ENCODE peak calls at places on chromosomes 1 and 21, in ten cellular contexts. V is tibial nerve; T is adrenal gland; U is cardiac muscle cell; X is A549; I is H9; E is lung; W is suprapubic skin; O is naive thymus-derived CD4-positive, alpha-beta T cell; G is aorta. A is an unnamed sample. For H3K4me1, the result is how much of the 10 kb centered on the place peaks cover.

GRCh38 chr1:5751171-5751556 is 241.1 kb downstream of the NPHP4 start:
- DNase-seq in U (no peak), X (no peak), O (no peak), E (no peak), W (no peak), G (peak), T (no peak), V (no peak), I (no peak), A (no peak)

GRCh38 chr1:89866568-89866967 is 45.7 kb downstream of the LRRC8D start:
- DNase-seq in V (no peak), G (no peak), O (no peak), U (no peak), I (no peak), E (no peak), X (no peak), T (no peak), W (no peak), A (no peak)

GRCh38 chr1:226100436-226101347 is 38.2 kb downstream of the H3-3A start:
- DNase-seq in U (peak), G (peak), X (peak), O (peak), T (no peak), I (no peak), V (no peak), W (no peak), E (no peak), A (no peak)

GRCh38 chr21:28442624-28443023 is 550.1 kb downstream of the LTN1 start:
- DNase-seq in G (no peak), E (no peak), O (no peak), V (no peak), X (no peak), W (no peak), T (no peak), I (no peak), U (peak), A (no peak)

GRCh38 chr1:39195166-39196111 is 9.1 kb upstream of the MACF1 start:
- DNase-seq in O (peak), E (no peak), T (no peak), V (no peak), I (no peak), X (no peak), G (no peak), U (peak), W (no peak), A (no peak)

GRCh38 chr1:155932487-155932886 is 1.7 kb downstream of the KHDC4 start:
- DNase-seq in T (no peak), O (no peak), I (no peak), E (no peak), G (no peak), U (no peak), X (no peak), V (no peak), W (no peak), A (no peak)

GRCh38 chr1:1779691-1780597 is 1.7 kb upstream of the NADK start:
- DNase-seq in G (peak), X (no peak), O (peak), U (peak), E (peak), W (peak), T (peak), V (peak), I (peak), A (peak)

GRCh38 chr1:198672124-198672523 is 33.3 kb downstream of the PTPRC start:
- DNase-seq in E (no peak), W (no peak), G (no peak), I (no peak), T (no peak), V (no peak), U (peak), X (peak), O (no peak), A (no peak)

GRCh38 chr1:185419718-185420117 is 102.7 kb upstream of the IVNS1ABP start:
- DNase-seq in X (no peak), E (no peak), I (no peak), T (no peak), W (no peak), G (no peak), O (no peak), U (no peak), V (no peak), A (no peak)

GRCh38 chr1:160575112-160575664 is 4.1 kb downstream of the CD84 start:
- DNase-seq in V (no peak), X (no peak), I (no peak), W (no peak), U (no peak), G (peak), T (peak), O (no peak), E (no peak), A (no peak)

GRCh38 chr1:185837711-185838110 is 103.5 kb downstream of the HMCN1 start:
- DNase-seq in G (no peak), E (no peak), I (no peak), U (peak), T (no peak), O (no peak), X (no peak), W (no peak), V (no peak), A (no peak)

GRCh38 chr1:2604156-2604853 is 17.7 kb downstream of the PRXL2B start:
- DNase-seq in U (no peak), X (no peak), G (no peak), E (no peak), I (no peak), W (peak), V (no peak), O (no peak), T (peak), A (no peak)

DNA sequence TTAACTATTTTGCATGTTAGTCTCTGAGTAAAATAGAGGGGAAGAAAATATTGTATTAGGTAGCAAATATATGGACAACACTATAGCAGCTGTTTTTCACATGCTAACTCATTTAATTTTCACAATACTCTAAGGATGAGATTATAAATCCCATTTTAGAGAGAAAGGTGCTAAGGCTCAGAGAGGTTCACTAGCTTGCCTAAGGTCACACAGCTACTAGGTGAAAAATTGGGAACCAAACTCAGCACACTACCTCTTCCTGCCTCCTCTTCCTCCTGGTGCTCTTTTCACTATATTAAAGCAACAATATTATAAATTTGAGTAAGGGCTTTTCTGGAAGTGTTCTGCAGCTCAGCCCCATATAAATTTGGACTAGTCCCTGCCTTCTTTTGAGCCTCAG is 2.3 kb downstream of the RXRG start:
- DNase-seq in E (no peak), V (no peak), O (no peak), I (no peak), G (no peak), W (no peak), T (no peak), X (no peak), U (no peak), A (no peak)
- H3K4me1 ChIP-seq in E (under half), V (under half), O (under half), I (under half), G (under half), W (under half), T (under half), X (under half), U (under half), A (under half)

DNA sequence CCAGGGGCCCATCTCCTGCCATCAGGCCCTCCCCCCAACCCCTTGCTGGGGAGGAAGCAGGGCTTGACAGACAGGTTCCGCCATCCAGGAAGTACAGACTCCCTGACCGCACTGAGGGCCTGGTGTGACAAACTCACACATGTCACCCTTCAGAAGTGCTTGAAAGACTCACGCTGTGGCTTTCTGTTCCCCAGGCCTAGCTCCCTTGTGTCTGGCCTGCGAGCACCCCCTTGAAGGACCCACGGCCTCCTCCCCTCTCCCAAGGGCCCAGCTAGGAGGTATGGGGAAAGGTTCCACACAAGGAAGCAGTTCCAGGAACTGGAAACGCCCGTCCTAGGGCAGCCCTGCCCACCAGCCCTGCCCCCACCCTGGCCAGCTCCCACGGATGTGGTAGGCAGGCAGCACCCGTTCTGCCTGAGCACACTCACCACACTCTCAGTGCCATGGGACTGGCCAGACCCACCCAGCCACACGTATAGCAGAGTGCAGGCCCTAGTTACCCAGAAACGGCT is 26.7 kb downstream of the SLC2A1 start:
- DNase-seq in G (peak), O (peak), I (peak), E (peak), U (no peak), W (peak), X (peak), V (no peak), T (peak), A (no peak)
- H3K4me1 ChIP-seq in G (under half), O (half or more), I (under half), E (under half), U (under half), W (half or more), X (half or more), V (under half), T (under half), A (half or more)

DNA sequence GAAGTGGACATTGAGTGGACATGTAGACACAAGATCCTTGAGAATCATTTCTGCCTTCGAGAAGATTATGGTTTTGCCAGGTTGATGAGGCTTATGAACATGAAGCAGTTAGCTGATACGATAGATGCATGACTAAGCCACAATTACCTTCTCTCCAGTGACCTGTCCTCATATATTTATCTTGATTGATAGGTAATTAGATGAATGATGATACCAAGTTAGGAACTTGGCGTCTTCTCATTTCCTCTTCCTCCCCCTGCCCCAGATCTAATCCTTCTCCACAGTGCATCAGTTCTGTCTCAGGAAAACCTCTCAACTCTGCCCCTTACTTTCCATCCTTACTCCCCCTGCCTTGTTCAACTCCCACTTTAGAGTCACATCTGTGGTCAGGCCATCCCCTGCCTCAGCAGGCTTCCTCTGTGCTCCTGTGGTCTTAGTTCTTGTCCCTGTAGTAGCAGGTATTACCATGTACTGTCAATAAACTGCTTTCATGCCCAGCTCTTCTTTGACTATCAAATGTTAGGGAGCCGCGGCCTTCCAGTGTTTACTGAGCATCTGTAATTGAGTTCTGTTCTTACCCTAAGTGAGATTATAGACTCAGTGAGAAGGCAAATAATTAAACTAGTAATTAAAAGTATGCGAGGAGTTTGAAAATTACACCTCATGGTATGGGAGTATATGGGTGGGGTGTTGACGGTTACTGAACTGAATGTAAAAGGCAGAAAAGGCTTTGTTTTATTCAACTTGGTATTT is 5.1 kb downstream of the ST6GALNAC3 start:
- DNase-seq in T (no peak), W (no peak), X (no peak), V (no peak), E (no peak), U (no peak), O (no peak), G (no peak), I (no peak), A (no peak)
- H3K4me1 ChIP-seq in T (under half), W (under half), X (under half), V (under half), E (under half), U (under half), O (under half), G (under half), I (under half), A (under half)

GRCh38 chr1:230029244-230029643 is 37.8 kb upstream of the GALNT2 start:
- DNase-seq in W (no peak), U (no peak), X (no peak), V (no peak), O (no peak), T (no peak), G (no peak), I (no peak), E (no peak), A (no peak)

GRCh38 chr1:230030122-230030821 is 36.8 kb upstream of the GALNT2 start:
- DNase-seq in V (no peak), I (no peak), X (no peak), T (no peak), G (no peak), U (no peak), W (no peak), E (no peak), O (no peak), A (no peak)

GRCh38 chr1:230028602-230029223 is 38.3 kb upstream of the GALNT2 start:
- DNase-seq in X (no peak), G (no peak), T (no peak), U (no peak), V (no peak), O (no peak), W (no peak), E (no peak), I (no peak), A (no peak)

GRCh38 chr1:230032882-230033281 is 34.2 kb upstream of the GALNT2 start:
- DNase-seq in X (no peak), O (no peak), G (no peak), I (no peak), E (no peak), W (no peak), V (no peak), U (no peak), T (no peak), A (no peak)

DNA sequence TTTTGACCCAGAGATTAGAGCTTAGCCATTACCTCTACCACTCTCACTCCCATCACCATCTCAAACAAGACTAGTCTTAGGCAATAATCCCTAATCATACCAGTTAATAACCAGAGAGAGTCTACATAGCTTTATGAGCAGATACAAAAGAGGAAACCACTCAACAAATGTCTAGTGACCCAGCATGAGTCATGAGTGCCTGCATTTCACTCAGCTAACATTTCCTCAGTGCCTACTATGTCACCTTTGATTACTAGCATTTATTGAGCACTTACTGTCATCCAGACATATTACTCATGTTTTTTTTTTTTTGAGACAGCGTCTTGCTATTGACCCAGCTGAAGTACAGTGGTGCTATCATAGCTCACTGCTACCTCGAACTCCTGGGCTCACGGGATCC is 35.9 kb upstream of the GALNT2 start:
- DNase-seq in G (no peak), E (no peak), W (no peak), V (no peak), T (no peak), I (no peak), X (peak), U (no peak), O (no peak), A (no peak)
- H3K4me1 ChIP-seq in G (under half), E (under half), W (under half), V (under half), T (under half), I (under half), X (under half), U (under half), O (under half), A (under half)

DNA sequence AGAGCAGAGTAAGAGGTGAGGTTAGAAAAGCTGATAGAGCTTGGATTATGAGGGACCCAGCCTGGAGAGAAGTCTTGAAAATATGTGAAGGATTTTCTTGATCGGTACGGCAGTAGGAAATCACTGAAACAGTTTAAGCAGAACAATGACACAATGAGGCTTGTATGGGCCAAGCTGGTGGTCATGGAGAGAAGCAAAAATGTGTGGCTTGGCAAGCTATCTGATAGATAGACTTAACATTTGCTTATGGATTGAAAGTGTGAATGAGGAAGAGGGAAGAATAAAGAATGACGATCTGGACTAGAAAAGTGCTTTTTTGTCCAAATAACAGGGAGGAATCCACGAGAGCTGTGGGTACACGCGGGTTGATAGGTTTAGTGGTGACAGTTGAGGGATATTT is 15.4 kb upstream of the XPR1 start:
- DNase-seq in E (no peak), U (peak), G (no peak), O (no peak), I (no peak), X (no peak), V (no peak), W (no peak), T (no peak), A (no peak)
- H3K4me1 ChIP-seq in E (under half), U (under half), G (under half), O (under half), I (under half), X (under half), V (under half), W (under half), T (under half), A (under half)

DNA sequence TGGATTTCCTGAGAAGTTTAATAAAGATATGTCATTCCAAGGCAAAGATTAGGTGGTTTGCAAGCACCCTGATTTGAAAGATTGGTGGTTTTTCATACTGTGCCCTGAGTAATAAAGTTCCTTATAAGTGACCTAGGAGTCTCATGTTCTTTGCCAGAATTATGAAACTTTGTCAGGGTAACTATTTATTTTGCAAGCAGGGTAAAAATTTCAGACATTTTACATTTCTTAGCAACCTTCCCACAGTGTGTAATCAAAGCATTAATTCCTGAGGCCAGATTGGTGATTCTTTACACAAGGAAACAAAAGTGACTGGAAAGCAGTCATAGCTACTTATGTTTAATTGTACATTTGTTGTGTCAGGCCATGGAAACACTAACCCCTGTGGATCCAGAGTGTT is 998.0 kb upstream of the B3GALT2 start:
- DNase-seq in W (no peak), X (peak), E (no peak), V (no peak), I (no peak), O (no peak), G (no peak), U (no peak), T (no peak), A (no peak)
- H3K4me1 ChIP-seq in W (under half), X (under half), E (under half), V (under half), I (under half), O (under half), G (under half), U (under half), T (under half), A (under half)

DNA sequence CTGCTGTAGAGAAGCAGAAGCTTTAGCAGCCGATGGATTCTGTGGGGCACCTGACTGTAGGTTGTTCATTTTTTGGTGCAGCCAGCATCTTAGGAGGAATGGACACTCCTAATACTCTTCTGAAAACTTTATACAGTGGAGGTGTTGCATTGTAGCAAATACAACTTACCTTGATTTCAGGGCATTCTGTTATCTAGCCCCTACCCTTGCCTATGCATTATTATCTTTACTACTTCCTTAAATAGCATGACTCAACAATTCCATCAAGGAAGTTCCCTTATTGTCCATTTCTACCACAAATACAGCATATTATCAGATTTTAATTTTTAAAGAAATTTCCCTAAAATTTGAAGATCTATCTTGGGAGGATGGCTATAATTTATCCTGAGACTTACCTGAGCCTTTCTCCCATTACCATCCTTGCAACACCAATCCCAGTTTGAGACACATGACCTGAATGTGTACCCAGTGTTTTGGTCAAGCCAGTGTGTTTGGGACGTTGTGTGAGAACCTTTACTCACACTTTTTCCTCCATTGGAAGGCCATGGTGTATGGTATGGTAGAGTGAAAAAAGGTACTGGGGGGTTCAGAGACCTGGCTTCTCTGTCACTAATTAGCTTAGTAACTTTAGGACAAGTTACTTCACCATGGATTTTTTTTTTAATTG is 9.2 kb downstream of the POU2F1 start:
- DNase-seq in V (no peak), E (no peak), X (peak), O (no peak), G (no peak), W (no peak), T (no peak), U (peak), I (no peak), A (no peak)
- H3K4me1 ChIP-seq in V (under half), E (under half), X (under half), O (under half), G (under half), W (under half), T (under half), U (under half), I (under half), A (under half)

GRCh38 chr1:159023723-159024122 is 14.0 kb downstream of the IFI16 start:
- DNase-seq in G (no peak), T (no peak), I (no peak), W (no peak), X (no peak), V (no peak), E (no peak), U (no peak), O (no peak), A (no peak)
- H3K4me1 ChIP-seq in G (under half), T (under half), I (under half), W (under half), X (under half), V (under half), E (under half), U (under half), O (under half), A (under half)

DNA sequence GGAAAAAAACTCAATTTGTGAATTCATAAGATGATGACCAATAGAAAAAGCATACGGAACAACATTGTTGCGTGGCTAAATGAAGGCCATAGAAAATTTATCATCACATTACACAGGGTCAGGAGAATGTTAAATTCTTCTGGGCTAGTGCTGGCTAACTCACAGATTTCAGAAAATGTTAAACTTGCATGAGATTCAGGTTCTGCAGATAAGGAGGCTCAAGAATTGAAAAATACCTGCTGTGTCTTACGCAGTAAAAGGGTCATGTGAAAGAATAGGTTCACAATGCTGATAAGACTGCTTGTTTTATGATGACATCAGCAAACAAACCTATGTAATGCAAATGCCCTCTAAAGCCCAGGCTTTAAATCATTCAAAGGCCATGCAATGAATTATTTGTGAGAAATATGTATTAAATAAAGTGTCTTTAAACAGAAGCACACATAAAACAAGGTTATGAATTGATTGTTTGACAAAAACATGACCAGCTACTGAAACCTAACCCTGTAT is 378.8 kb downstream of the USP25 start:
- DNase-seq in V (no peak), T (no peak), O (no peak), E (no peak), U (no peak), X (no peak), I (no peak), W (no peak), G (no peak), A (no peak)
- H3K4me1 ChIP-seq in V (under half), T (under half), O (under half), E (under half), U (under half), X (under half), I (under half), W (under half), G (under half), A (under half)

GRCh38 chr1:67700220-67700619 is 15.2 kb downstream of the GADD45A start:
- DNase-seq in G (no peak), E (no peak), V (no peak), W (no peak), O (no peak), X (no peak), U (no peak), I (no peak), T (no peak), A (no peak)
- H3K4me1 ChIP-seq in G (under half), E (under half), V (under half), W (under half), O (under half), X (under half), U (under half), I (under half), T (under half), A (under half)